ENCODE peak calls at places on chromosomes 13 and 19, in four cellular contexts. One of them, this sample, is unnamed.

GRCh38 chr13:98504371-98504963 is 72.4 kb downstream of the STK24 start:
- DNase-seq in body of pancreas: no peak
- DNase-seq in keratinocyte: no peak
- DNase-seq in coronary artery: no peak
- DNase-seq in this sample: no peak

GRCh38 chr19:19061491-19061890 is 2.3 kb upstream of the SLC25A42 start:
- DNase-seq in body of pancreas: peak
- DNase-seq in coronary artery: no peak
- DNase-seq in keratinocyte: no peak
- DNase-seq in this sample: no peak

GRCh38 chr19:39557791-39558622 is 18.0 kb upstream of the EID2 start:
- DNase-seq in coronary artery: no peak
- DNase-seq in body of pancreas: no peak
- DNase-seq in keratinocyte: no peak
- DNase-seq in this sample: no peak

GRCh38 chr19:16315825-16316505 is 8.7 kb upstream of the KLF2 start:
- DNase-seq in body of pancreas: peak
- DNase-seq in keratinocyte: no peak
- DNase-seq in coronary artery: peak
- DNase-seq in this sample: no peak

GRCh38 chr19:33604651-33605050 is 17.1 kb upstream of the CHST8 start:
- DNase-seq in body of pancreas: no peak
- DNase-seq in keratinocyte: no peak
- DNase-seq in coronary artery: no peak
- DNase-seq in this sample: no peak

GRCh38 chr19:33796164-33797100 is at the start of gene KCTD15:
- DNase-seq in coronary artery: no peak
- DNase-seq in keratinocyte: no peak
- DNase-seq in body of pancreas: peak
- DNase-seq in this sample: no peak

GRCh38 chr19:46839752-46840151 is 10.9 kb downstream of the AP2S1 start:
- DNase-seq in body of pancreas: no peak
- DNase-seq in keratinocyte: no peak
- DNase-seq in coronary artery: no peak
- DNase-seq in this sample: no peak

GRCh38 chr19:3508771-3509535 is 2.8 kb downstream of the FZR1 start:
- DNase-seq in body of pancreas: no peak
- DNase-seq in keratinocyte: no peak
- DNase-seq in coronary artery: no peak
- DNase-seq in this sample: no peak

GRCh38 chr13:97307882-97308624 is 85.9 kb downstream of the MBNL2 start:
- DNase-seq in coronary artery: no peak
- DNase-seq in keratinocyte: no peak
- DNase-seq in body of pancreas: peak
- DNase-seq in this sample: no peak

GRCh38 chr19:1131718-1132552 is 28.1 kb downstream of the GPX4 start:
- DNase-seq in body of pancreas: peak
- DNase-seq in keratinocyte: no peak
- DNase-seq in coronary artery: peak
- DNase-seq in this sample: no peak

GRCh38 chr13:51625555-51626345 is 41.5 kb downstream of the WDFY2 start:
- DNase-seq in keratinocyte: no peak
- DNase-seq in body of pancreas: peak
- DNase-seq in coronary artery: no peak
- DNase-seq in this sample: no peak

GRCh38 chr19:46766569-46767317 is 20.5 kb upstream of the STRN4 start:
- DNase-seq in body of pancreas: peak
- DNase-seq in keratinocyte: no peak
- DNase-seq in coronary artery: no peak
- DNase-seq in this sample: no peak

GRCh38 chr13:51066091-51066831 is 44.8 kb downstream of the C13orf42 start:
- DNase-seq in body of pancreas: peak
- DNase-seq in coronary artery: no peak
- DNase-seq in keratinocyte: no peak
- DNase-seq in this sample: peak

GRCh38 chr13:20461860-20462532 is 63.7 kb downstream of the CRYL1 start:
- DNase-seq in body of pancreas: no peak
- DNase-seq in keratinocyte: no peak
- DNase-seq in coronary artery: no peak
- DNase-seq in this sample: no peak

GRCh38 chr19:34580055-34580336 is 97.0 kb downstream of the SCGB2B2 start:
- DNase-seq in body of pancreas: no peak
- DNase-seq in keratinocyte: no peak
- DNase-seq in coronary artery: no peak
- DNase-seq in this sample: no peak

GRCh38 chr19:18274776-18275356 is 614 bp upstream of the IQCN start:
- DNase-seq in coronary artery: peak
- DNase-seq in keratinocyte: no peak
- DNase-seq in body of pancreas: peak
- DNase-seq in this sample: no peak

GRCh38 chr13:44854264-44855060 is 134.8 kb downstream of the NUFIP1 start:
- DNase-seq in body of pancreas: peak
- DNase-seq in coronary artery: no peak
- DNase-seq in keratinocyte: no peak
- DNase-seq in this sample: no peak

GRCh38 chr19:23817519-23817918 is 58.8 kb upstream of the ZNF681 start:
- DNase-seq in body of pancreas: peak
- DNase-seq in coronary artery: no peak
- DNase-seq in keratinocyte: no peak
- DNase-seq in this sample: no peak

GRCh38 chr19:4581381-4582111 is 22.1 kb upstream of the SEMA6B start:
- DNase-seq in coronary artery: no peak
- DNase-seq in body of pancreas: no peak
- DNase-seq in keratinocyte: no peak
- DNase-seq in this sample: no peak

GRCh38 chr19:1851581-1852293 is 3.5 kb upstream of the REXO1 start:
- DNase-seq in keratinocyte: no peak
- DNase-seq in coronary artery: no peak
- DNase-seq in body of pancreas: no peak
- DNase-seq in this sample: no peak

GRCh38 chr13:109776575-109776974 is 9.8 kb downstream of the IRS2 start:
- DNase-seq in body of pancreas: no peak
- DNase-seq in keratinocyte: no peak
- DNase-seq in coronary artery: no peak
- DNase-seq in this sample: no peak

GRCh38 chr19:55461974-55462628 is 659 bp upstream of the ISOC2 start:
- DNase-seq in coronary artery: no peak
- DNase-seq in body of pancreas: no peak
- DNase-seq in keratinocyte: no peak
- DNase-seq in this sample: no peak

GRCh38 chr19:14476663-14477401 is 1.7 kb upstream of the PTGER1 start:
- DNase-seq in keratinocyte: peak
- DNase-seq in body of pancreas: no peak
- DNase-seq in coronary artery: no peak
- DNase-seq in this sample: no peak

GRCh38 chr19:37905936-37906867 is at the start of gene WDR87:
- DNase-seq in keratinocyte: peak
- DNase-seq in coronary artery: no peak
- DNase-seq in body of pancreas: peak
- DNase-seq in this sample: no peak

GRCh38 chr19:18469245-18470107 is 31.5 kb upstream of the ISYNA1 start:
- DNase-seq in keratinocyte: no peak
- DNase-seq in coronary artery: no peak
- DNase-seq in body of pancreas: peak
- DNase-seq in this sample: peak

GRCh38 chr19:1871140-1871597 is 7.8 kb upstream of the KLF16 start:
- DNase-seq in coronary artery: no peak
- DNase-seq in keratinocyte: no peak
- DNase-seq in body of pancreas: peak
- DNase-seq in this sample: no peak

GRCh38 chr13:46386996-46387851 is at the start of gene RUBCNL:
- DNase-seq in body of pancreas: peak
- DNase-seq in coronary artery: no peak
- DNase-seq in keratinocyte: peak
- DNase-seq in this sample: no peak

DNA sequence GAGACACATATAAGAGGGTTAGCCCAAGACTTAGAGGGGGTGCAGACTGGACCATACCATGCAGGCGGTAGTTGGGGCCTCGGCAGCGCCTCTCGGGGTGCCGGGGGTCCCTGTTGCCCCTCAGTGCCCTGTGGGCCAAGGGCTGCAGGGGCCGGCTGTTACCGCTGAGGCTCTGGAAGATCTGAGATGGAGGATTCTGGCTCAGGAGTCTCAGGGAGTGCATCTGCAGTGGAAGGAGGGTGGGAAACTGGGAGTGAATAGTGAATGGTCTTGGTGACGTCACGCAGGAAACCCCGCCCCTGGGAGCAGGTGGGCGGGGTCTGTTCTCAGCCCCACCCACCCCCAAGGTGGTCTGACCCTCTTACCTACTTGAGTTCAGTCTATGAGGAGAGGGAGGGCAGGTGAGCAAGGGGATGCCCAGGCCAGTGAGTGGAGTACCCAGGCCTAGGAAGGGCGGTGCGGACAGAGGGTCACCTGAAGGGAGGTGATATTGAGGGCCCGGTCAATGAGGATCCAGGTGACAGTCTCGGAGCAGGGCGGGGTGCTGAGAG is 1.7 kb upstream of the DBP start:
- DNase-seq in coronary artery: no peak
- DNase-seq in keratinocyte: no peak
- DNase-seq in body of pancreas: peak
- DNase-seq in this sample: no peak
- H3K4me3 ChIP-seq in coronary artery: peak
- H3K4me3 ChIP-seq in keratinocyte: no peak
- H3K4me3 ChIP-seq in body of pancreas: no peak
- H3K4me3 ChIP-seq in this sample: no peak

GRCh38 chr13:113407531-113408393 is 43.8 kb upstream of the GRTP1 start:
- DNase-seq in keratinocyte: no peak
- DNase-seq in coronary artery: peak
- DNase-seq in body of pancreas: no peak
- DNase-seq in this sample: no peak
- TF ChIP-seq CTCF in keratinocyte: no peak
- TF ChIP-seq CTCF in coronary artery: no peak
- TF ChIP-seq CTCF in body of pancreas: no peak
- TF ChIP-seq CTCF in this sample: no peak

DNA sequence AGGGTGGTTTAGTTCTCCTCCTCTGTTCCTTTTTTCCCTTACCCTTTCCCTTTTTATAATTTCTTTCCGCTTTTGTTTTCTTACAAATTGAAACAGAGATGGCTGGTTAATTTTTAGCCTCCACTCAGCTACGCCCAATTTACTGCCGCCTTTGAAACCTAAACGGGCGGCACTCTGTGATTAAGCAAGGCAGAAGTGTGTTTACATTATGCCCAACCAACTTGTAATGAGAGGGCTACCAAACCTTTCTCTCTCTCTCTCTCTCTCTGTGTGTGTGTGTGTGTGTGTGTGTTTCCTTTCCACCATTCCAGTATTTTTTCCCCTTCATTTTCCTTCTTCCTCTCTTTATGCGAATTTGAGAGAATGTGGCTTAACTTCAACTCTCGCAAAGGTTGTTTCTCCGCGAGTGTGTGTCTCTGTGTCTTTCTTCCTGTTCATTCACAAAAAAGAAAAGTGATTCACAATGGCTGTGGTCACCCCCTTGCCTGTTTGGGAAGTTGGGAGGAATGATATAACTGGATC is 31.3 kb downstream of the NFIX start:
- DNase-seq in keratinocyte: no peak
- DNase-seq in coronary artery: no peak
- DNase-seq in body of pancreas: peak
- DNase-seq in this sample: peak
- H3K4me3 ChIP-seq in keratinocyte: peak
- H3K4me3 ChIP-seq in coronary artery: peak
- H3K4me3 ChIP-seq in body of pancreas: no peak
- H3K4me3 ChIP-seq in this sample: peak

GRCh38 chr13:110872768-110873638 is 41.9 kb downstream of the ANKRD10 start:
- DNase-seq in coronary artery: no peak
- DNase-seq in keratinocyte: no peak
- DNase-seq in body of pancreas: no peak
- DNase-seq in this sample: no peak
- TF ChIP-seq CTCF in coronary artery: no peak
- TF ChIP-seq CTCF in keratinocyte: no peak
- TF ChIP-seq CTCF in body of pancreas: no peak
- TF ChIP-seq CTCF in this sample: no peak

GRCh38 chr19:30095171-30095570 is 153.1 kb downstream of the URI1 start:
- DNase-seq in coronary artery: no peak
- DNase-seq in keratinocyte: no peak
- DNase-seq in body of pancreas: no peak
- DNase-seq in this sample: no peak
- H3K4me3 ChIP-seq in coronary artery: no peak
- H3K4me3 ChIP-seq in keratinocyte: no peak
- H3K4me3 ChIP-seq in body of pancreas: no peak
- H3K4me3 ChIP-seq in this sample: no peak

DNA sequence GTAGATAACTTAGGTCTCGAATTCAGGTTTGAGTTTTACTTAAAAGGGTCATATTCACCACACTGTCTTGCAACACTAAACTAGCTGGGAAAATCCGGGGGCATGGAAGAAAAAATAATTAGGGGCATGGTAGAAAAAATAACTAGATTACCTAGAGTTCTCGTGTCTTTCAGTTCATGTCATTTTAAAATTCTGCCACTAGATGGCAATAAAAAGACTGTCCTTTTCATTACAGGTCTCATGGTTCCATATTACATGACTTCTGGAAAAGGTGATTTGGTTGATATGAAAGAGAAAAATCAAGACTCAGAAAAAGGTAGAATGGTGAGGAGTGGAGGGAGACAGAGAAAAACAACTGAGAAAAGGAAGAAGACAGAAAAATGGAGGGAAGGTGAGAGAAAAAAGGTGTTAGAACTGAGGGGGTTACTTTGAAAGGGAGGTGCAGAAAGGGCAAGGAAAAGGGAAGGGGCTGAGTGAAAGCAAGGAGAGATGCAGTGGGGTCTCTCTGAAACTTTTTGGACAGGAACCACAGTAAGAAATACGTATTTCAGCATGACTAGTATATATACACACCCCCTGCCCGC is 299.0 kb downstream of the KLF12 start:
- DNase-seq in body of pancreas: no peak
- DNase-seq in keratinocyte: no peak
- DNase-seq in coronary artery: no peak
- DNase-seq in this sample: peak
- TF ChIP-seq CTCF in body of pancreas: peak
- TF ChIP-seq CTCF in keratinocyte: peak
- TF ChIP-seq CTCF in coronary artery: peak
- TF ChIP-seq CTCF in this sample: peak